ENCODE peak calls at places on chromosome 4, in eight cellular contexts. F is tibial artery; V is activated T-helper 1 cell treated with anti-CD3 and anti-CD28 coated beads, Interleukin-2, amount 50 U/mL, for 16 hours; J is activated CD4-positive, alpha-beta T cell treated with anti-CD3 and anti-CD28 coated beads, Interleukin-2, amount 50 U/mL, for 1 hour; W is EH; U is brain microvascular endothelial cell; S is neuronal stem cell; M is COR-L47. Q is an unnamed sample.

GRCh38 chr4:26687728-26688127 is 103.8 kb downstream of the TBC1D19 start:
- DNase-seq in F (no peak), V (no peak), J (no peak), W (peak), U (peak), S (no peak), M (no peak), Q (no peak)

GRCh38 chr4:30835044-30835443 is 114.9 kb downstream of the PCDH7 start:
- DNase-seq in F (no peak), V (no peak), J (no peak), W (no peak), U (no peak), S (no peak), M (no peak), Q (no peak)

GRCh38 chr4:84799318-84799717 is 167.2 kb downstream of the WDFY3 start:
- DNase-seq in F (no peak), V (no peak), J (no peak), W (no peak), U (no peak), S (no peak), M (no peak), Q (no peak)

GRCh38 chr4:79852305-79852730 is 220.7 kb downstream of the ANTXR2 start:
- DNase-seq in F (peak), V (no peak), J (no peak), W (peak), U (peak), S (no peak), M (no peak), Q (no peak)

GRCh38 chr4:105158837-105159236 is 12.2 kb downstream of the TET2 start:
- DNase-seq in F (peak), V (no peak), J (no peak), W (peak), U (no peak), S (no peak), M (no peak), Q (no peak)

GRCh38 chr4:105641876-105642275 is 66.6 kb downstream of the INTS12 start:
- DNase-seq in F (no peak), V (no peak), J (no peak), W (no peak), U (no peak), S (no peak), M (peak), Q (no peak)

GRCh38 chr4:95077864-95078263 is 320.1 kb downstream of the BMPR1B start:
- DNase-seq in F (no peak), V (no peak), J (no peak), W (no peak), U (peak), S (no peak), M (no peak), Q (no peak)

GRCh38 chr4:3478446-3479357 is 15.6 kb downstream of the DOK7 start:
- DNase-seq in F (no peak), V (no peak), J (no peak), W (no peak), U (no peak), S (no peak), M (no peak), Q (no peak)

GRCh38 chr4:7132249-7132648 is 60.1 kb upstream of the SORCS2 start:
- DNase-seq in F (no peak), V (no peak), J (no peak), W (no peak), U (no peak), S (no peak), M (no peak), Q (no peak)

GRCh38 chr4:179415016-179415841 is 1973.0 kb upstream of the AGA start:
- DNase-seq in F (no peak), V (no peak), J (no peak), W (no peak), U (peak), S (no peak), M (no peak), Q (no peak)

GRCh38 chr4:128571747-128572146 is 237.8 kb upstream of the JADE1 start:
- DNase-seq in F (peak), V (no peak), J (no peak), W (peak), U (peak), S (no peak), M (no peak), Q (peak)

GRCh38 chr4:48603366-48604003 is 113.4 kb downstream of the ZAR1 start:
- DNase-seq in F (no peak), V (no peak), J (no peak), W (peak), U (no peak), S (no peak), M (no peak), Q (no peak)

GRCh38 chr4:167885071-167885470 is 207.3 kb upstream of the ANXA10 start:
- DNase-seq in F (no peak), V (no peak), J (no peak), W (no peak), U (no peak), S (no peak), M (no peak), Q (no peak)

GRCh38 chr4:95516528-95517011 is 32.2 kb downstream of the UNC5C start:
- DNase-seq in F (no peak), V (no peak), J (no peak), W (no peak), U (no peak), S (no peak), M (no peak), Q (no peak)

GRCh38 chr4:169341490-169341889 is 70.7 kb upstream of the SH3RF1 start:
- DNase-seq in F (no peak), V (no peak), J (no peak), W (peak), U (peak), S (no peak), M (no peak), Q (no peak)

GRCh38 chr4:73417973-73418372 is 13.9 kb downstream of the ALB start:
- DNase-seq in F (no peak), V (no peak), J (no peak), W (peak), U (peak), S (peak), M (no peak), Q (no peak)

GRCh38 chr4:23728971-23729370 is 160.9 kb downstream of the PPARGC1A start:
- DNase-seq in F (no peak), V (no peak), J (no peak), W (no peak), U (no peak), S (no peak), M (no peak), Q (no peak)

GRCh38 chr4:74370912-74371311 is 6.0 kb downstream of the EREG start:
- DNase-seq in F (no peak), V (no peak), J (no peak), W (peak), U (peak), S (peak), M (peak), Q (no peak)

GRCh38 chr4:118774989-118775388 is 60.9 kb downstream of the SEC24D start:
- DNase-seq in F (no peak), V (no peak), J (no peak), W (peak), U (peak), S (no peak), M (no peak), Q (no peak)

GRCh38 chr4:139815646-139816601 is 150.3 kb downstream of the MGST2 start:
- DNase-seq in F (peak), V (no peak), J (no peak), W (peak), U (peak), S (peak), M (no peak), Q (peak)

GRCh38 chr4:80471701-80472100 is 136.2 kb downstream of the CFAP299 start:
- DNase-seq in F (no peak), V (no peak), J (no peak), W (no peak), U (no peak), S (no peak), M (peak), Q (no peak)

GRCh38 chr4:1290165-1290977 is 680 bp downstream of the MAEA start:
- DNase-seq in F (no peak), V (no peak), J (no peak), W (peak), U (no peak), S (no peak), M (no peak), Q (no peak)

GRCh38 chr4:77433102-77433733 is 172.4 kb upstream of the CXCL13 start:
- DNase-seq in F (no peak), V (no peak), J (no peak), W (peak), U (peak), S (peak), M (peak), Q (no peak)

GRCh38 chr4:147049940-147050852 is 104.5 kb upstream of the TTC29 start:
- DNase-seq in F (no peak), V (no peak), J (no peak), W (peak), U (peak), S (no peak), M (no peak), Q (no peak)

GRCh38 chr4:79160962-79161361 is 164.9 kb downstream of the NAA11 start:
- DNase-seq in F (no peak), V (no peak), J (no peak), W (no peak), U (no peak), S (no peak), M (no peak), Q (no peak)

GRCh38 chr4:11455201-11455835 is 26.6 kb upstream of the HS3ST1 start:
- DNase-seq in F (no peak), V (no peak), J (no peak), W (no peak), U (no peak), S (no peak), M (no peak), Q (no peak)

GRCh38 chr4:20109395-20109794 is 142.3 kb upstream of the SLIT2 start:
- DNase-seq in F (no peak), V (no peak), J (no peak), W (peak), U (no peak), S (no peak), M (no peak), Q (no peak)